ENCODE peak calls at places on chromosome 2, in four cellular contexts. One of them, this sample, is unnamed.

GRCh38 chr2:46495347-46496030 is 16.1 kb downstream of the TMEM247 start:
- DNase-seq in HepG2: no peak
- DNase-seq in A549: no peak
- DNase-seq in K562: no peak
- DNase-seq in this sample: no peak

GRCh38 chr2:74374509-74375205 is 5.5 kb downstream of the DCTN1 start:
- DNase-seq in A549: peak
- DNase-seq in K562: peak
- DNase-seq in HepG2: no peak
- DNase-seq in this sample: peak

GRCh38 chr2:159677654-159678053 is 34.7 kb upstream of the MARCHF7 start:
- DNase-seq in K562: no peak
- DNase-seq in HepG2: peak
- DNase-seq in A549: peak
- DNase-seq in this sample: peak

GRCh38 chr2:234963785-234964615 is 12.2 kb downstream of the SH3BP4 start:
- DNase-seq in A549: no peak
- DNase-seq in HepG2: no peak
- DNase-seq in K562: no peak
- DNase-seq in this sample: no peak

GRCh38 chr2:183207110-183207509 is 82.9 kb downstream of the NUP35 start:
- DNase-seq in A549: no peak
- DNase-seq in HepG2: peak
- DNase-seq in K562: no peak
- DNase-seq in this sample: no peak

GRCh38 chr2:104702451-104702850 is 151.5 kb upstream of the POU3F3 start:
- DNase-seq in A549: no peak
- DNase-seq in HepG2: no peak
- DNase-seq in K562: no peak
- DNase-seq in this sample: no peak

GRCh38 chr2:164567335-164567989 is 53.8 kb downstream of the GRB14 start:
- DNase-seq in K562: no peak
- DNase-seq in HepG2: peak
- DNase-seq in A549: peak
- DNase-seq in this sample: no peak

GRCh38 chr2:279956-280654 is 7.8 kb downstream of the ALKAL2 start:
- DNase-seq in A549: no peak
- DNase-seq in HepG2: no peak
- DNase-seq in K562: no peak
- DNase-seq in this sample: no peak

GRCh38 chr2:239212553-239213419 is 188.0 kb downstream of the HDAC4 start:
- DNase-seq in K562: peak
- DNase-seq in HepG2: no peak
- DNase-seq in A549: no peak
- DNase-seq in this sample: no peak

GRCh38 chr2:102158336-102158735 is 15.8 kb downstream of the IL1R1 start:
- DNase-seq in A549: no peak
- DNase-seq in HepG2: no peak
- DNase-seq in K562: no peak
- DNase-seq in this sample: no peak

GRCh38 chr2:233473878-233474277 is 92.7 kb downstream of the USP40 start:
- DNase-seq in HepG2: no peak
- DNase-seq in K562: no peak
- DNase-seq in A549: no peak
- DNase-seq in this sample: no peak

GRCh38 chr2:26299488-26300092 is 46.4 kb upstream of the SELENOI start:
- DNase-seq in HepG2: peak
- DNase-seq in A549: no peak
- DNase-seq in K562: no peak
- DNase-seq in this sample: peak

GRCh38 chr2:194289712-194290346 is 1367.2 kb upstream of the SLC39A10 start:
- DNase-seq in HepG2: no peak
- DNase-seq in K562: no peak
- DNase-seq in A549: no peak
- DNase-seq in this sample: no peak

GRCh38 chr2:6148887-6149286 is 456.7 kb downstream of the SOX11 start:
- DNase-seq in HepG2: no peak
- DNase-seq in K562: no peak
- DNase-seq in A549: no peak
- DNase-seq in this sample: no peak
- TF ChIP-seq CTCF in HepG2: no peak
- TF ChIP-seq CTCF in K562: no peak
- TF ChIP-seq CTCF in A549: no peak
- TF ChIP-seq CTCF in this sample: no peak

GRCh38 chr2:9630001-9630749 is 622 bp downstream of the YWHAQ start:
- DNase-seq in A549: peak
- DNase-seq in HepG2: peak
- DNase-seq in K562: peak
- DNase-seq in this sample: peak
- TF ChIP-seq POLR2A in A549: no peak
- TF ChIP-seq POLR2A in HepG2: peak
- TF ChIP-seq POLR2A in K562: no peak
- TF ChIP-seq POLR2A in this sample: peak

GRCh38 chr2:66729391-66729790 is 294.5 kb downstream of the MEIS1 start:
- DNase-seq in A549: no peak
- DNase-seq in HepG2: no peak
- DNase-seq in K562: no peak
- DNase-seq in this sample: no peak
- TF ChIP-seq MYC in A549: no peak
- TF ChIP-seq MYC in HepG2: no peak
- TF ChIP-seq MYC in K562: no peak
- TF ChIP-seq MYC in this sample: no peak

GRCh38 chr2:60109744-60110143 is 443.7 kb downstream of the BCL11A start:
- DNase-seq in A549: no peak
- DNase-seq in HepG2: no peak
- DNase-seq in K562: no peak
- DNase-seq in this sample: no peak
- TF ChIP-seq CTCF in A549: no peak
- TF ChIP-seq CTCF in HepG2: peak
- TF ChIP-seq CTCF in K562: no peak
- TF ChIP-seq CTCF in this sample: no peak

GRCh38 chr2:27494944-27495554 is at the start of gene FNDC4:
- DNase-seq in A549: no peak
- DNase-seq in K562: peak
- DNase-seq in HepG2: no peak
- DNase-seq in this sample: peak
- TF ChIP-seq POLR2A in A549: peak
- TF ChIP-seq POLR2A in K562: no peak
- TF ChIP-seq POLR2A in HepG2: peak
- TF ChIP-seq POLR2A in this sample: peak

GRCh38 chr2:48175254-48175653 is 269.0 kb upstream of the FBXO11 start:
- DNase-seq in A549: peak
- DNase-seq in K562: no peak
- DNase-seq in HepG2: peak
- DNase-seq in this sample: no peak
- TF ChIP-seq MYC in A549: no peak
- TF ChIP-seq MYC in K562: no peak
- TF ChIP-seq MYC in HepG2: no peak
- TF ChIP-seq MYC in this sample: no peak

GRCh38 chr2:39511786-39512433 is 74.8 kb upstream of the MAP4K3 start:
- DNase-seq in K562: peak
- DNase-seq in HepG2: peak
- DNase-seq in A549: no peak
- DNase-seq in this sample: no peak
- TF ChIP-seq CTCF in K562: no peak
- TF ChIP-seq CTCF in HepG2: peak
- TF ChIP-seq CTCF in A549: no peak
- TF ChIP-seq CTCF in this sample: no peak

GRCh38 chr2:78535395-78535794 is 490.1 kb upstream of the REG3G start:
- DNase-seq in HepG2: peak
- DNase-seq in K562: no peak
- DNase-seq in A549: no peak
- DNase-seq in this sample: no peak
- TF ChIP-seq POLR2A in HepG2: no peak
- TF ChIP-seq POLR2A in K562: no peak
- TF ChIP-seq POLR2A in A549: no peak
- TF ChIP-seq POLR2A in this sample: no peak

DNA sequence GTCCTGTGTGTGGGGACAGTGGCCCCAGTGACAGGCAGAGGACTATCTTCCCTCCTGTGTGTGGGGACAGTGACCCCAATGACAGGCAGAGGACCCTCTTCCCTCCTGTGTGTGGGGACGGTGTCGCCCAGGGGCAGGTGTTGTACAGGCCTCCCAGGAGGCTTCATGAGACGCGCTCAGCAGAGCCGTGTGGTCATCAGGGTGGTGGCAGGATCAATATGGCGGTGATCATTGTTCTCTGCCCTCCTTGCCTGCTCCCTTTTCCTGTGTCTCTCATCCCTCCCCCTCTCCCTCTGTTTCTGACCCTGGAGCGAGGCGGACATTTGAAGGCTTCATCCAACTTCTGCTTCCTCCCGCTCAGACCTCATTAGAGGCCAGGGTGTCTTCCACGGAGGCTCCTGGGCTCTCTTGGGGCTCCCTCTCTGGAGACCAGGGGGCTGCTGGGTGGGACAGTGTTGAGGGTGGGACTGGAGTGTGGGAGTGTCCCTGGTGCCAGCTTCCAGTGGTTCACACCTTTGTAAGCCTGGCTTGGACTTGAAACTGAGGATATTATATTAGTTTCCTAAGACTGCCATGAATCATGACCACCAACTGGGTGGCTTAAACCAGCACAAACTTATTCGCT is 59.5 kb downstream of the ACKR3 start:
- DNase-seq in A549: no peak
- DNase-seq in HepG2: no peak
- DNase-seq in K562: no peak
- DNase-seq in this sample: no peak
- TF ChIP-seq MYC in A549: no peak
- TF ChIP-seq MYC in HepG2: no peak
- TF ChIP-seq MYC in K562: no peak
- TF ChIP-seq MYC in this sample: no peak